ENCODE peak calls at places on chromosome 18, in seven cellular contexts. D, H, J, E, B, G and S are unnamed samples.

GRCh38 chr18:80033181-80034067 is 810 bp upstream of the RBFA start:
- DNase-seq in D (no peak), G (peak), J (no peak), E (no peak), H (no peak), B (no peak), S (no peak)

GRCh38 chr18:57234346-57234745 is 87.5 kb downstream of the BOD1L2 start:
- DNase-seq in H (no peak), D (no peak), J (no peak), E (no peak), G (no peak), B (no peak), S (no peak)

GRCh38 chr18:77360315-77361186 is 110.9 kb downstream of the GALR1 start:
- DNase-seq in G (no peak), H (no peak), J (no peak), E (no peak), D (no peak), B (no peak), S (no peak)

GRCh38 chr18:10038268-10038667 is 124.5 kb downstream of the VAPA start:
- DNase-seq in E (no peak), G (no peak), B (no peak), D (no peak), J (peak), H (no peak), S (no peak)

GRCh38 chr18:13455960-13456471 is 237.5 kb downstream of the LDLRAD4 start:
- DNase-seq in G (no peak), D (peak), J (no peak), E (no peak), H (no peak), B (no peak), S (no peak)

GRCh38 chr18:50654658-50655550 is 95.0 kb downstream of the MAPK4 start:
- DNase-seq in J (no peak), D (no peak), G (no peak), E (peak), H (no peak), B (no peak), S (no peak)

GRCh38 chr18:55489034-55489741 is 98.8 kb downstream of the TCF4 start:
- DNase-seq in J (peak), B (no peak), E (no peak), H (no peak), G (no peak), D (no peak), S (no peak)

GRCh38 chr18:21300035-21300434 is 58.0 kb downstream of the GREB1L start:
- DNase-seq in B (no peak), J (no peak), G (no peak), E (no peak), D (no peak), H (no peak), S (no peak)

GRCh38 chr18:28158083-28158581 is 18.8 kb downstream of the CDH2 start:
- DNase-seq in D (no peak), E (no peak), G (no peak), H (no peak), J (no peak), B (peak), S (no peak)
- TF ChIP-seq JUND in D (no peak), E (no peak), G (no peak), H (no peak), J (no peak), B (no peak), S (no peak)

GRCh38 chr18:73646772-73647171 is 500.9 kb downstream of the FBXO15 start:
- DNase-seq in D (no peak), H (no peak), J (no peak), G (no peak), E (no peak), B (no peak), S (no peak)

GRCh38 chr18:73647391-73647790 is 500.2 kb downstream of the FBXO15 start:
- DNase-seq in B (no peak), G (no peak), H (no peak), D (no peak), J (no peak), E (no peak), S (no peak)

GRCh38 chr18:73639788-73640187 is 507.8 kb downstream of the FBXO15 start:
- DNase-seq in H (no peak), D (no peak), J (no peak), E (no peak), G (no peak), B (no peak), S (no peak)

GRCh38 chr18:73646196-73646595 is 501.4 kb downstream of the FBXO15 start:
- DNase-seq in H (no peak), D (no peak), E (no peak), J (no peak), G (no peak), B (no peak), S (no peak)

DNA sequence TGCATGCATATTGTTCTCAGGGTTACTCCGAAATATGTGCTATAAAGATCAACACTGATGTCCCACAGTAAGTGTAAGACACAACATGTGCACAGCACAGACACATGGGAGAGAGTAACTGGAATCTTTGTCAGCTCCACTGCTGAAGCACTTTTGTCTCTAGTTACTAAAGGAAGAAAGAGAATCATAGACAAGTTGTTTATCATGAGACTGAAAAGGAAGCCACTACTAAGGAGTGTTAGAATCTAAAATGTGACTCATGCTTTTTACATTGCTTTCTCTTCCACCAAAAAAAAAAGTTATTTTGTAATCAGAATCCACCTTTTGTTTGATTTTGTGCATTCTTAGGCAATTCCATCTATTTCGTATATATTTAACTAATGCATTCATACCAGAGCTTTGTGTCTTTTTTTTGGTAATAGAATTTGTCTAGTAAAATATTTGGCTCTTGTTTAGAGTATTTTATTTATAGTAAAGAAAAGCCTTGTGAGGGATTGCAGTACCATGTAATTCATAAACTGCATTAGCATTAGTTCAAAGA is 502.4 kb downstream of the FBXO15 start:
- DNase-seq in H (no peak), E (no peak), B (no peak), G (no peak), D (no peak), J (no peak), S (no peak)
- TF ChIP-seq JUND in H (no peak), E (no peak), B (no peak), G (no peak), D (no peak), J (no peak), S (no peak)

DNA sequence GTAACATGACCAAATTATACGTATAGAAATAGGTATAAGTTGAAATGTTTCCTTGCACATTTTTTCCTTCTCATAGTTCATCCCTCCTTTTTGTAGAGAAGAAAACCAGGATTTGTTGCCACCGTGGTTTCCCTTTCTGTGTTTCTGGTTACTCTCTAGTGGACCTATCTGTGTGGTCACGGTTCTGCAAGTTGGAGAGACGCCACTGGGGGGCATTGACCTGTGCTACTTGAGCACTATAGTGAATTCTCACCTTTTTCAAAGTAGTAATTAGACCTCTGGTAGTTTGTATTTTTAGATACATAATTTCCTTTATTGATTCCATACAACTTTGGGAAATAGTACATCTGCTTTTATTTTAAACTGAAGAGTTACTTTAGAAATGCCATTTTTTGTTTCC is 444.8 kb downstream of the PTPRM start:
- DNase-seq in G (no peak), E (no peak), H (no peak), D (no peak), J (peak), B (no peak), S (no peak)
- TF ChIP-seq JUND in G (no peak), E (no peak), H (no peak), D (no peak), J (no peak), B (no peak), S (no peak)

GRCh38 chr18:36849288-36850011 is 20.5 kb downstream of the KIAA1328 start:
- DNase-seq in D (no peak), J (no peak), H (no peak), B (no peak), G (no peak), E (no peak), S (no peak)
- TF ChIP-seq JUND in D (no peak), J (no peak), H (no peak), B (peak), G (no peak), E (no peak), S (no peak)

GRCh38 chr18:26277374-26277773 is 51.1 kb downstream of the TAF4B start:
- DNase-seq in G (no peak), J (no peak), E (no peak), B (no peak), H (no peak), D (no peak), S (no peak)

GRCh38 chr18:26268454-26268853 is 42.2 kb downstream of the TAF4B start:
- DNase-seq in D (no peak), H (no peak), B (no peak), G (no peak), E (no peak), J (no peak), S (no peak)

GRCh38 chr18:26267350-26267749 is 41.1 kb downstream of the TAF4B start:
- DNase-seq in H (no peak), E (no peak), G (no peak), J (no peak), B (no peak), D (no peak), S (no peak)

DNA sequence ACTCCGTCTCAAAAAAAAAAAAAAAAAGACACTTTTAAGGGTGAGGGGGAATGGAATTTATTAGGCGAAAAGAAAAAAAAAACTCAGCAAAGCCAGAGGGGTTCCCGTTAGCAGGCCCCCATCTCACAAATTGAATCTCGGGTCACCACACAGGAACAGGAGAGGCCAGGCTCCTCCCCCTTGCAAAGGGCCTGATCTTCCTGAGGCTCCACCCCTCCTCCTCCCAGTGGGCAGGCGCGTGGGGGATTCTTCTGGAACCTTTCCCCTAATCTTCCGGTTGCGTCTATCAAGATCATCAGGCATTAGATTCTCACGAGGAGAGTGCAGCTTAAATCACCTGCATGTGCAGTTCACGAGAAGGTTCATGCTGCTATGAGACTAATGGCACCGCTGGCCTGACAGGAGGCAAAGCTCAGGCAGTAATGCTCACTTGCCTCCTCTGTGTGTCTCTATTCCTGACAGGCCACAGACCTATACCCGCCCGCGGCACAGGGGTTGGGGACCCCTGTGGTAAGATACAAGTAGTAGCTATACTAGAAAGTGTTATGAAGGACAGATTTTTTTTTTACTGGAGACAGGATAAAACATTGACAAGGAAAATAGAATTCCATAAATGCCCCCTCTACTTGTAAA is 45.8 kb downstream of the TAF4B start:
- DNase-seq in E (no peak), D (no peak), J (no peak), G (no peak), H (no peak), B (no peak), S (no peak)
- TF ChIP-seq JUND in E (no peak), D (no peak), J (no peak), G (no peak), H (no peak), B (no peak), S (no peak)

DNA sequence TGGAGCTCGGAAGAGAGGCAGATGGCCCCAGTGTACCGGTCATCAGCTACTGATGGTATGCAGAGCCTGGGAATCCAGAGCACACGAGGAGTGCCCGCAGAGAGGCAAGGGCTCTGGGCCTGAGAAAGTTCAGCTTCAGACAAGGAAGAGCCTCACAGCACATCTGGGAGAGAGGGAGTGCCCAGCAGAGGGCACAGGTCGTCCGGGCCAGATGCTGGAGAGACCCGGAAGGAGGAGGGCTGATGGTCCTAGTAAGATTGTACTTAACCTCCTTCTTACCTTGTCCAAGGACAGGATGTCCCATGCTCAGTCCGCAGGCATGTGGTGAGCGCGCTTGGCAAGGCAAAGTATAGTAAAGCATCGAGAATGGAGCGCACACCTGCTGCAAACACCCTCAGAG is 24.4 kb upstream of the CHMP1B start:
- DNase-seq in H (no peak), B (no peak), G (no peak), J (no peak), D (no peak), E (peak), S (no peak)
- TF ChIP-seq JUND in H (no peak), B (no peak), G (no peak), J (no peak), D (no peak), E (no peak), S (no peak)

GRCh38 chr18:47323158-47323557 is 71.7 kb upstream of the SKOR2 start:
- DNase-seq in H (no peak), J (no peak), E (no peak), B (no peak), G (no peak), D (no peak), S (no peak)
- TF ChIP-seq JUND in H (no peak), J (no peak), E (no peak), B (no peak), G (no peak), D (no peak), S (no peak)

GRCh38 chr18:8367217-8367988 is 241.8 kb upstream of the RAB12 start:
- DNase-seq in H (peak), G (peak), J (peak), E (no peak), B (peak), D (no peak), S (peak)
- TF ChIP-seq JUND in H (no peak), G (no peak), J (no peak), E (no peak), B (no peak), D (no peak), S (no peak)